ENCODE peak calls at places on chromosomes 13 and 19, in seven cellular contexts. O is CD8-positive, alpha-beta T cell; Z is cardiac muscle cell; X is fibroblast of lung; C is PC-3; N is AG04450; Q is kidney. E is an unnamed sample.

GRCh38 chr13:79481685-79482052 is 714 bp downstream of the NDFIP2 start:
- DNase-seq in O (no peak), Z (no peak), X (no peak), C (peak; percentile 21), N (no peak), Q (no peak), E (no peak)

GRCh38 chr13:112143046-112143752 is 76.2 kb downstream of the SOX1 start:
- DNase-seq in O (no peak), Z (no peak), X (no peak), C (no peak), N (no peak), Q (no peak), E (no peak)

GRCh38 chr13:101149735-101150380 is 266.4 kb downstream of the NALCN start:
- DNase-seq in O (no peak), Z (peak; percentile 35), X (peak; percentile 71), C (peak; percentile 37), N (peak; percentile 34), Q (no peak), E (peak; percentile 41)

GRCh38 chr13:93144031-93144430 is 82.6 kb upstream of the GPC6 start:
- DNase-seq in O (no peak), Z (no peak), X (no peak), C (no peak), N (no peak), Q (no peak), E (no peak)

GRCh38 chr19:55487884-55488687 is at the start of gene SSC5D:
- DNase-seq in O (no peak), Z (peak; percentile 76), X (peak; percentile 71), C (no peak), N (no peak), Q (peak; percentile 87), E (no peak)

GRCh38 chr19:33496016-33496415 is 25.6 kb downstream of the PEPD start:
- DNase-seq in O (no peak), Z (peak; percentile 32), X (no peak), C (no peak), N (no peak), Q (no peak), E (no peak)

GRCh38 chr19:834216-834615 is 6.6 kb downstream of the AZU1 start:
- DNase-seq in O (no peak), Z (no peak), X (no peak), C (no peak), N (no peak), Q (no peak), E (no peak)

GRCh38 chr13:95002126-95002525 is 289.8 kb upstream of the SOX21 start:
- DNase-seq in O (no peak), Z (no peak), X (no peak), C (peak; percentile 46), N (no peak), Q (no peak), E (no peak)

GRCh38 chr13:90732049-90732448 is 615.4 kb upstream of the MIR17HG start:
- DNase-seq in O (no peak), Z (no peak), X (no peak), C (peak; percentile 44), N (no peak), Q (no peak), E (peak; percentile 74)

GRCh38 chr13:47858678-47859050 is 142.4 kb downstream of the SUCLA2 start:
- DNase-seq in O (no peak), Z (peak; percentile 80), X (peak; percentile 42), C (peak; percentile 42), N (peak; percentile 1), Q (no peak), E (no peak)

GRCh38 chr19:29247051-29247450 is 34.1 kb upstream of the UQCRFS1 start:
- DNase-seq in O (no peak), Z (no peak), X (no peak), C (no peak), N (no peak), Q (no peak), E (no peak)

GRCh38 chr19:35742121-35742724 is at the start of gene IGFLR1:
- DNase-seq in O (peak; percentile 53), Z (no peak), X (no peak), C (no peak), N (no peak), Q (no peak), E (no peak)

GRCh38 chr13:20713751-20714150 is 10.3 kb downstream of the IL17D start:
- DNase-seq in O (no peak), Z (peak; percentile 52), X (no peak), C (no peak), N (no peak), Q (no peak), E (no peak)

GRCh38 chr19:55670280-55671053 is 4.6 kb upstream of the EPN1 start:
- DNase-seq in O (no peak), Z (peak; percentile 20), X (no peak), C (no peak), N (no peak), Q (peak; percentile 93), E (peak; percentile 72)

GRCh38 chr13:46121033-46121432 is 16.2 kb upstream of the CPB2 start:
- DNase-seq in O (no peak), Z (no peak), X (no peak), C (no peak), N (no peak), Q (no peak), E (no peak)

GRCh38 chr13:59094149-59094548 is 1069.6 kb downstream of the DIAPH3 start:
- DNase-seq in O (no peak), Z (no peak), X (no peak), C (peak; percentile 40), N (no peak), Q (no peak), E (no peak)

GRCh38 chr19:10228925-10229324 is 2.2 kb downstream of the S1PR2 start:
- DNase-seq in O (no peak), Z (peak; percentile 57), X (peak; percentile 80), C (peak; percentile 39), N (no peak), Q (no peak), E (peak; percentile 66)

GRCh38 chr13:74444161-74444571 is 310.0 kb upstream of the KLF12 start:
- DNase-seq in O (no peak), Z (no peak), X (no peak), C (peak; percentile 97), N (no peak), Q (no peak), E (no peak)

GRCh38 chr13:44317752-44318550 is 55.7 kb upstream of the SERP2 start:
- DNase-seq in O (no peak), Z (no peak), X (peak; percentile 67), C (peak; percentile 31), N (no peak), Q (no peak), E (no peak)

GRCh38 chr13:112443191-112444000 is 67.2 kb downstream of the SPACA7 start:
- DNase-seq in O (no peak), Z (no peak), X (no peak), C (no peak), N (no peak), Q (peak; percentile 55), E (peak; percentile 66)

GRCh38 chr19:45154064-45154827 is 6.5 kb downstream of the NKPD1 start:
- DNase-seq in O (no peak), Z (peak; percentile 94), X (peak; percentile 77), C (peak; percentile 46), N (no peak), Q (no peak), E (no peak)

GRCh38 chr19:47284324-47284899 is 9.7 kb downstream of the INAFM1 start:
- DNase-seq in O (peak; percentile 39), Z (peak; percentile 76), X (peak; percentile 70), C (peak; percentile 71), N (peak; percentile 33), Q (no peak), E (no peak)

DNA sequence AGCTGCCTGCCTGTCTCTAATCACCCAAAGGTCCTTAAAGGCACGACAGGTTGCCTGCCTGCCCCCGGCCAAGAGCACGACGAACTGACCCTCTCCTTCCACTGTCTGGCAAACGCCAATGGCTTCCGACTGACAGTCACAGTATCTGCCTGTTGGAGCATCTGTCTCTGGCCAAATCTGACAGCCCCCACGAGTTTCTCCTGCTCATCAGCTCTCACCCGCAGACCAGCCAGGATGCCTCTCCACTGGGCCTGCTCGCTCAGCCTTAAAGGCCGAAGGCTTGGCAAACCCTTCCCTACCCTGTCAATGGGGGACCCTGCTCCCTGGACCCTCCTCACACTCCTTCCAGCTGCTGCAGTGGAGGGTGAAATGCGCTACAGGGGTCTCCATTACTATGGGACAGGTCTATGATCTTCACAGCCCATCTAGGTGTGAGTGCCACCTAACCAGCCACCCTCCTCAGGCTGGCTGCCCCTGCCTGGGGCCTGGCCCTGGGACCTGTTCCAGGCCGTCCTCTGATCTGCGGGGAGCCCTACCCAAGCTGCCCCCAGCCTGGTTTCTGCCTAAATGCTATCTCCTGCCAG is 932 bp downstream of the FAM83E start:
- DNase-seq in O (no peak), Z (no peak), X (no peak), C (no peak), N (no peak), Q (no peak), E (no peak)
- H3K27ac ChIP-seq in O (no peak overlapping the region), Z (peak overlapping the region; percentile 83), X (no peak overlapping the region), C (no peak overlapping the region), N (no peak overlapping the region), Q (no peak overlapping the region), E (no peak overlapping the region)

DNA sequence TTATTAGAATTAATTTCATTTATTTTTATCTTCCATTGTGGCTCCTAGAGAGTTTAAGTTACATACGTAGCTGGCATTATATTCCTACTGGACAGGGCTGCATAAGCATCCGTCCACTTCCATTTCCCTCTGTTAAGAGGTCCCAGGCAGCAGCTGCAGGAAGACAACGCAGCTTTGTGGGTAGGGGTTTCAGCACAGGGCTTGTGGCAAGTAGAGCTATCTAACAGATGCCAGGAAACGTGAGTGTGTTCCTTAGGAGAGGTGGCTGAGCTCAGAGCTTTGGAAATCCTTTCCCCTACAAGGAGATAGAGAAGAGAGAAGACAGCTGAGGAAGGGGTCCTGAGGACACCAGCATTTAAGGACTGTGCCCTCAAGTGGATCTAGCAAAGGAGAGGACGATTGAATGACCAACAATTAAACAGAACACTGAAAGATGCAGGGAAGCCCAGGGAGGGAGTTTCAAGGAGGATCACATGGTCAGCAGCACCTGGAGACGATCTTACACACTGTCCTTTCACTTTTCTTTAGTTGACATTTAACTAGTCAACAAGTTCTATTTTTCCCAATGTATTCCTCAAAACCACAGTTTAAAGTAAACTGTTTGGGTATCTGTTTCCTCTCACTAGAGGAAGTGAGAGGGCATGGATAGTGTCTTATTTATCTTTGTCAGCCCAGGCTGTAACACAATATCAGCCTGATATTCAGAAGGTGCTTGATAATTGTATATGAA is 2.3 kb upstream of the N4BP2L1 start:
- DNase-seq in O (no peak), Z (no peak), X (no peak), C (no peak), N (no peak), Q (no peak), E (no peak)
- H3K27ac ChIP-seq in O (no peak overlapping the region), Z (no peak overlapping the region), X (no peak overlapping the region), C (no peak overlapping the region), N (no peak overlapping the region), Q (no peak overlapping the region), E (no peak overlapping the region)

DNA sequence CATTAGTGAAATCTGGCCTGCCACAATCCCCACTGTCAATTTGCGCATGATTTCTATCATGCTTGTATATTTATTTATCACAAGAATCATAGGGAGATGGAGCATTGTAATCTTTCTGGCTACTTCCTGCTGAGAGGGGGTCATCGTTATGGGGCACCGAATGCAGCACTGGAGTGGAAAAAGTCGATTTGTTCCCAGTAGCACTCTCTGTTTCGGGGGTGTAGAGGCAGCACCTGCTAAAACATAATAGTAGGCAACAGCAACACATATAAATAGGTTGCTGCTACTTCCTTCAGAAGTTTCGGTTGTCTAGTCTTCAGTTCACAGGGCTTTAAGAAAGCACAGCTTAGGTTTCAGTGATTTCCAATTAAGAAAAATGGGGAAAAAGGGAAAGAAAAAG is 23.4 kb upstream of the CEACAM21 start:
- DNase-seq in O (no peak), Z (no peak), X (no peak), C (no peak), N (no peak), Q (no peak), E (no peak)
- H3K27ac ChIP-seq in O (peak overlapping the region; percentile 69), Z (no peak overlapping the region), X (no peak overlapping the region), C (no peak overlapping the region), N (no peak overlapping the region), Q (no peak overlapping the region), E (no peak overlapping the region)

GRCh38 chr13:27600712-27601111 is 19.6 kb downstream of the LNX2 start:
- DNase-seq in O (no peak), Z (no peak), X (no peak), C (no peak), N (no peak), Q (no peak), E (no peak)
- H3K27ac ChIP-seq in O (no peak overlapping the region), Z (peak overlapping the region; percentile 58), X (no peak overlapping the region), C (no peak overlapping the region), N (no peak overlapping the region), Q (no peak overlapping the region), E (no peak overlapping the region)

E was measured in H9.